ENCODE peak calls at places on chromosome 9, in eight cellular contexts. O is IMR-90, A is breast epithelium, F is body of pancreas, Z is left lung, V is H1, U is GM12865, B is Panc1. W is an unnamed sample.
A peak's percentile ranks its signal among the peaks of the same experiment; 100 is the strongest.

GRCh38 chr9:27460225-27461023 is 63.7 kb upstream of the IFNK start:
- DNase-seq in O (no peak), A (no peak), F (no peak), Z (no peak), V (no peak), U (no peak), B (no peak), W (no peak)

GRCh38 chr9:110340306-110340705 is 2.6 kb upstream of the TXNDC8 start:
- DNase-seq in O (no peak), A (no peak), F (no peak), Z (no peak), V (no peak), U (peak; percentile 11), B (no peak), W (no peak)

GRCh38 chr9:134225186-134225585 is 60.8 kb upstream of the RNU6ATAC start:
- DNase-seq in O (no peak), A (no peak), F (no peak), Z (no peak), V (no peak), U (no peak), B (no peak), W (no peak)

GRCh38 chr9:69600314-69601047 is 71.7 kb downstream of the APBA1 start:
- DNase-seq in O (no peak), A (no peak), F (no peak), Z (no peak), V (no peak), U (no peak), B (no peak), W (no peak)

GRCh38 chr9:69180670-69181069 is 6.6 kb downstream of the TJP2 start:
- DNase-seq in O (peak; percentile 99), A (no peak), F (peak; percentile 30), Z (peak; percentile 40), V (no peak), U (peak; percentile 26), B (peak; percentile 78), W (peak; percentile 96)

GRCh38 chr9:123929870-123930831 is at the start of gene DENND1A:
- DNase-seq in O (peak; percentile 84), A (peak; percentile 85), F (peak; percentile 93), Z (peak; percentile 91), V (no peak), U (peak; percentile 95), B (no peak), W (peak; percentile 91)

GRCh38 chr9:134365791-134366222 is 39.6 kb downstream of the RXRA start:
- DNase-seq in O (no peak), A (no peak), F (no peak), Z (no peak), V (no peak), U (no peak), B (no peak), W (peak; percentile 43)

GRCh38 chr9:116298992-116299391 is 145.4 kb downstream of the PAPPA start:
- DNase-seq in O (no peak), A (no peak), F (no peak), Z (no peak), V (no peak), U (no peak), B (no peak), W (no peak)

GRCh38 chr9:99296375-99296951 is 74.4 kb downstream of the SEC61B start:
- DNase-seq in O (no peak), A (no peak), F (peak; percentile 11), Z (peak; percentile 43), V (no peak), U (peak; percentile 67), B (no peak), W (no peak)

GRCh38 chr9:93676310-93677054 is 100.1 kb downstream of the PHF2 start:
- DNase-seq in O (no peak), A (peak; percentile 46), F (peak; percentile 8), Z (peak; percentile 19), V (no peak), U (no peak), B (no peak), W (no peak)

GRCh38 chr9:137046094-137046787 is at the start of gene NPDC1:
- DNase-seq in O (peak; percentile 61), A (peak; percentile 83), F (peak; percentile 90), Z (peak; percentile 84), V (peak; percentile 59), U (peak; percentile 82), B (no peak), W (peak; percentile 62)

GRCh38 chr9:137453643-137454081 is 5.5 kb downstream of the NSMF start:
- DNase-seq in O (peak; percentile 58), A (no peak), F (peak; percentile 60), Z (peak; percentile 87), V (peak; percentile 87), U (peak; percentile 78), B (no peak), W (peak; percentile 64)

GRCh38 chr9:35105126-35105525 is 2.2 kb upstream of the STOML2 start:
- DNase-seq in O (no peak), A (no peak), F (no peak), Z (no peak), V (no peak), U (no peak), B (no peak), W (no peak)

GRCh38 chr9:120348951-120349429 is 231.0 kb downstream of the CDK5RAP2 start:
- DNase-seq in O (peak; percentile 49), A (no peak), F (peak; percentile 30), Z (no peak), V (peak; percentile 47), U (peak; percentile 37), B (no peak), W (peak; percentile 37)

GRCh38 chr9:116674210-116674980 is 12.7 kb upstream of the TRIM32 start:
- DNase-seq in O (peak; percentile 33), A (no peak), F (no peak), Z (no peak), V (no peak), U (no peak), B (no peak), W (no peak)

GRCh38 chr9:6305954-6306563 is 22.1 kb upstream of the TPD52L3 start:
- DNase-seq in O (peak; percentile 50), A (no peak), F (no peak), Z (no peak), V (no peak), U (peak; percentile 58), B (peak; percentile 12), W (peak; percentile 44)

GRCh38 chr9:4793412-4794005 is 765 bp downstream of the RCL1 start:
- DNase-seq in O (peak; percentile 31), A (no peak), F (peak; percentile 31), Z (no peak), V (no peak), U (no peak), B (no peak), W (peak; percentile 22)

GRCh38 chr9:133101356-133102189 is 19.5 kb downstream of the RALGDS start:
- DNase-seq in O (no peak), A (peak; percentile 31), F (peak; percentile 4), Z (peak; percentile 29), V (no peak), U (no peak), B (no peak), W (no peak)

GRCh38 chr9:70046274-70047070 is 2.8 kb downstream of the MAMDC2 start:
- DNase-seq in O (no peak), A (no peak), F (no peak), Z (no peak), V (no peak), U (no peak), B (no peak), W (no peak)

DNA sequence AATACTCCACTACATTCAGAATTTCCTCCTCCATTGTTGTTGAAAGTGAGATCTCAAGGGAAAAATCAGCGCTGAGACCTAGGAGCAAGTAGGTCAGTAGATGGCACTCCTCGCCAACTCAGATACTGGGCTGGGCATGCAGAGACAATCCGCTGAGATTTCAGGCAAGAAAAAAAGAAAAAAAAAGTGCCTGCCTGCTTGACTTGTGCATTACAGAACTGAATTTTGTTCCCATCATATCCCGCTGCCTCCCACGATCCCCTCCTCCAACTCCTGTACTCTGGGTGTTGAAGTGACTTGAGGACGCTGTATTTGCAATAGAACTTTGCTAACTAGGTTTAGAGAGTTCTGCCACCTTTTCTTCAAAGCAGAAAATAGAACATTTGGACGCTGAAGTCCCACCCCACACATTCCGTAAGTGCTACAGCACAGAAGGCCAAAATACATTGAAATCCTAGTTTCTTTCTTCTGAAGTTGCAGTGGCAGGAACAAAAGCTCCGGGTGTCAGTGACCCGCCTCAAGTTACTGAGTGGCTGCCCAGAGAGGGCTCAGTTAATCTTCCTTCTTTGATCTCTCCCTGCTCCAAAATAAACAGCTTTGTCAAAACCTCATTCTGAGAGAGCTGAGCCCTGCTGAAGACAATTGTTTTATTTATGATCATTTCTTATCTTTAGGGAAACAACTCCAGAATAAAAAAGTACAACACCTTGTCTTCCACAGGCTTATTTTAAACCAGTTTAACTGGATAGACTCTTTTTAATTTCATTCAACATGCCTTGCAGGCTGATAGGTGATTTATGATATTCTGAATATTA is 265.7 kb downstream of the MLLT3 start:
- DNase-seq in O (peak; percentile 86), A (peak; percentile 62), F (peak; percentile 78), Z (peak; percentile 55), V (peak; percentile 36), U (peak; percentile 85), B (peak; percentile 24), W (peak; percentile 86)
- H3K4me3 ChIP-seq in O (no peak overlapping the region), A (no peak overlapping the region), F (no peak overlapping the region), Z (no peak overlapping the region), V (peak overlapping the region; percentile 27), U (no peak overlapping the region), B (no peak overlapping the region), W (peak overlapping the region; percentile 0)

GRCh38 chr9:108933641-108934322 is at the start of gene ELP1:
- DNase-seq in O (peak; percentile 94), A (peak; percentile 88), F (peak; percentile 93), Z (peak; percentile 94), V (peak; percentile 78), U (peak; percentile 94), B (peak; percentile 22), W (peak; percentile 96)
- TF ChIP-seq CTCF in O (peak; percentile 48), A (no peak), F (no peak), Z (peak; percentile 14), V (peak; percentile 16), U (peak; percentile 19), B (peak; percentile 20), W (peak; percentile 47)

DNA sequence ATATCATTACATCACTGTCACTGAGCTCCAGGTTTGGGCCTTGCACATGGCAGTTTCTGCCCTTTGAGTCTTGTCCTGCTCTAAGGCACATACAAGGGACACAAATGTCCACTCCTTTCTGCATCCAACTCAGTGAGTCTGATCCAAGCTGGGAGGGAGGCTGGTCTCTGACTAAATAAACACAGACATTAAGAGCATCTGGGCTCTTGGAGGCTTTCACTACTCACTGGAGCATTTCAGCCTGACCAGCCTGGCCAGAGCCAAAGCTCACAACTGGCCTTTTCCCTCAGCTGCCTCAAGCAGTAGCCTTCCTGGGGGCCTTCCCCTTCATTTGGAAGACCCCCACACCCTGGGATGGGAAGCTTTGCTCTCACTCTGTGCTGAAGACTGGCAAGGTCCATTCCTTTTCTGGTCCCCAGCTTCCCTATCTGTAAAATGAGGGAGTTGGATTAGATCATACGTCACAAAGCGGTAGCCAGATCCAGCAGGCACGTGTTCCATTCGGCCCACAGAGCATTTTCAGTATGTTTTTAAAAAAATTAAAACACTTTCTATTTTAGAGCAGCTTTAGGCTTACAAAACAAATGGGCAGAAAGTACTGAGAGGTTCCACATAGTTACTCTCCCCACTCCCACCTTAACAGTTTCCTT is 58.6 kb upstream of the XPA start:
- DNase-seq in O (no peak), A (no peak), F (no peak), Z (no peak), V (no peak), U (no peak), B (no peak), W (no peak)
- H3K4me3 ChIP-seq in O (no peak overlapping the region), A (no peak overlapping the region), F (no peak overlapping the region), Z (no peak overlapping the region), V (no peak overlapping the region), U (no peak overlapping the region), B (no peak overlapping the region), W (no peak overlapping the region)

DNA sequence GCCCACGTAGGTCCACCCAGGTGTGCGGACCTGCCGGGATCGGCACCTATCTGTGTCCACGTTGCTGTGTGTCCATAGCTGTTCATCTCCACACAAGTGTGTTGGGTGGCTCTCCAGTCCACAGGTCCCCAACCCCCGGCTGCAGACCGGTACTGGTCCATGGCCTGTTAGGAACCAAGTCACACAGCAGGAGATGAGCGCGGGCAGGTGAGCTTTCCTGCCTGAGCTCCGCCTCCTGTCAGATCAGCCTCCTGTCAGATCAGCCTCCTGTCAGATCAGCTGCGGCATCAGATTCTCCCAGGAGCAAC is 18.9 kb downstream of the LAMC3 start:
- DNase-seq in O (no peak), A (no peak), F (no peak), Z (no peak), V (no peak), U (no peak), B (no peak), W (no peak)
- TF ChIP-seq CTCF in O (no peak), A (no peak), F (no peak), Z (no peak), V (no peak), U (no peak), B (no peak), W (no peak)